ENCODE peak calls at places on chromosomes 12 and 14, in nine cellular contexts. Z, F, G, N, Q, B, C, L and Y are unnamed samples.

GRCh38 chr14:51442513-51443175 is 202.6 kb downstream of the TMX1 start:
- DNase-seq in L (peak), Z (peak), B (peak), N (peak), C (peak), F (no peak), Q (peak), G (no peak), Y (peak)

GRCh38 chr12:10243803-10244520 is 31.3 kb downstream of the GABARAPL1 start:
- DNase-seq in F (no peak), Z (no peak), C (no peak), G (no peak), B (no peak), L (no peak), Q (no peak), N (no peak), Y (no peak)

GRCh38 chr14:100781952-100782351 is 44.0 kb upstream of the MEG3 start:
- DNase-seq in G (peak), F (no peak), Z (no peak), C (no peak), Q (no peak), B (no peak), N (no peak), L (no peak), Y (no peak)

GRCh38 chr12:203462-204260 is 10.3 kb downstream of the SLC6A12 start:
- DNase-seq in G (peak), Q (no peak), F (no peak), B (no peak), C (no peak), N (peak), L (no peak), Z (no peak), Y (no peak)

GRCh38 chr12:111842556-111843396 is 748 bp downstream of the MAPKAPK5 start:
- DNase-seq in B (peak), F (no peak), G (no peak), L (peak), Q (no peak), C (peak), N (peak), Z (no peak), Y (no peak)

GRCh38 chr12:127162902-127163301 is 1104.1 kb upstream of the TMEM132C start:
- DNase-seq in F (no peak), L (peak), Z (no peak), Q (peak), N (peak), B (peak), C (peak), G (no peak), Y (peak)

GRCh38 chr12:101608301-101609133 is 13.7 kb downstream of the MYBPC1 start:
- DNase-seq in G (peak), N (no peak), F (peak), C (peak), L (no peak), Z (no peak), Q (no peak), B (no peak), Y (no peak)

GRCh38 chr12:95790025-95790911 is at the start of gene NTN4:
- DNase-seq in L (peak), F (peak), C (peak), Q (peak), N (peak), G (peak), B (peak), Z (no peak), Y (peak)

GRCh38 chr14:50082784-50083466 is 33.4 kb downstream of the VCPKMT start:
- DNase-seq in F (no peak), Z (peak), B (no peak), N (no peak), C (peak), L (peak), Q (peak), G (no peak), Y (no peak)

GRCh38 chr12:77686760-77687159 is 143.9 kb upstream of the NAV3 start:
- DNase-seq in Z (peak), L (peak), B (no peak), N (peak), C (no peak), G (no peak), F (no peak), Q (peak), Y (no peak)

GRCh38 chr12:53948650-53949593 is 5.8 kb upstream of the HOXC12 start:
- DNase-seq in F (no peak), Q (no peak), B (no peak), N (no peak), Z (no peak), L (no peak), G (no peak), C (no peak), Y (no peak)
- TF ChIP-seq CTCF in F (no peak), Q (no peak), B (no peak), N (no peak), Z (no peak), L (no peak), G (no peak), C (no peak), Y (peak)

GRCh38 chr14:104940526-104941150 is 16.0 kb downstream of the PLD4 start:
- DNase-seq in C (no peak), F (no peak), L (no peak), Z (no peak), G (no peak), N (peak), B (no peak), Q (peak), Y (no peak)
- TF ChIP-seq CTCF in C (no peak), F (no peak), L (no peak), Z (peak), G (no peak), N (peak), B (no peak), Q (peak), Y (peak)

GRCh38 chr12:122159879-122160278 is 14.1 kb downstream of the IL31 start:
- DNase-seq in Z (no peak), F (no peak), Q (no peak), L (no peak), N (no peak), G (no peak), B (no peak), C (no peak), Y (no peak)
- TF ChIP-seq CTCF in Z (no peak), F (no peak), Q (no peak), L (peak), N (no peak), G (no peak), B (no peak), C (no peak), Y (peak)

GRCh38 chr12:47811070-47811391 is 8.7 kb downstream of the HDAC7 start:
- DNase-seq in Z (no peak), F (no peak), L (no peak), Q (no peak), B (no peak), N (no peak), C (no peak), G (no peak), Y (no peak)

GRCh38 chr12:47808049-47808448 is 11.7 kb downstream of the HDAC7 start:
- DNase-seq in N (no peak), G (no peak), Q (peak), L (peak), Z (no peak), C (no peak), F (peak), B (no peak), Y (peak)

GRCh38 chr12:47811581-47812484 is 7.9 kb downstream of the HDAC7 start:
- DNase-seq in B (no peak), Q (peak), C (peak), G (no peak), F (no peak), L (peak), Z (no peak), N (peak), Y (peak)

GRCh38 chr12:47807338-47807737 is 12.4 kb downstream of the HDAC7 start:
- DNase-seq in F (no peak), Q (no peak), G (no peak), N (no peak), Z (no peak), C (no peak), B (no peak), L (no peak), Y (no peak)

GRCh38 chr12:47808574-47809380 is 10.9 kb downstream of the HDAC7 start:
- DNase-seq in Q (peak), N (no peak), L (peak), F (no peak), Z (no peak), C (peak), G (no peak), B (no peak), Y (peak)
- TF ChIP-seq CTCF in Q (peak), N (peak), L (peak), F (no peak), Z (no peak), C (peak), G (no peak), B (no peak), Y (peak)

GRCh38 chr14:92511472-92512247 is 1.9 kb upstream of the RIN3 start:
- DNase-seq in G (no peak), B (peak), Q (peak), F (peak), N (peak), C (peak), L (peak), Z (peak), Y (peak)

GRCh38 chr14:92513966-92514843 is 624 bp downstream of the RIN3 start:
- DNase-seq in L (peak), Z (no peak), Q (peak), G (no peak), N (peak), F (no peak), C (peak), B (peak), Y (no peak)

GRCh38 chr14:92513204-92513965 is at the start of gene RIN3:
- DNase-seq in F (peak), L (peak), Z (peak), N (peak), Q (peak), C (peak), B (peak), G (peak), Y (peak)

GRCh38 chr14:92512807-92513203 is 776 bp upstream of the RIN3 start:
- DNase-seq in B (no peak), Q (no peak), F (no peak), G (no peak), L (no peak), Z (no peak), N (no peak), C (no peak), Y (no peak)

DNA sequence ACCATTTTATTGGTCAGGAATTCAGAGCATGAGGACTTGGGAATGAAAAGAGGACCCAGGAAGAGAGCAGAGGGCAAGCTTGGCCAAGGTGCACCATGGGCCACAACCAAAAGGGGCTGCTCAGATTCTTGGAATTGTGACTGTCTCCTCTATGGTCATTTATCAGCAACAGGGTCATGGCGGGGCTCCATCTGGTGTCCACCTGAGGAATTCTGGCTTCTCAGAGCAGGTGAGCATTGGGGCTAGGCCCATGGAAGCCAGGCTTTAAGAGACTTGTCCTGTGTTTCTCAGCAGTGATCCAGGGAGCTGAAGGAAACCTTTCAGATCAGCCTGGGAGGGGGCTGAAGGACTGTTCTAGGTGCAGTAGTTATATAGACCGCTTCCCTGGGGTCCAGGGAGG is 2.6 kb upstream of the RIN3 start:
- DNase-seq in F (no peak), C (no peak), N (no peak), L (no peak), B (peak), Q (no peak), G (no peak), Z (no peak), Y (no peak)
- TF ChIP-seq CTCF in F (no peak), C (no peak), N (no peak), L (no peak), B (no peak), Q (no peak), G (no peak), Z (no peak), Y (peak)

DNA sequence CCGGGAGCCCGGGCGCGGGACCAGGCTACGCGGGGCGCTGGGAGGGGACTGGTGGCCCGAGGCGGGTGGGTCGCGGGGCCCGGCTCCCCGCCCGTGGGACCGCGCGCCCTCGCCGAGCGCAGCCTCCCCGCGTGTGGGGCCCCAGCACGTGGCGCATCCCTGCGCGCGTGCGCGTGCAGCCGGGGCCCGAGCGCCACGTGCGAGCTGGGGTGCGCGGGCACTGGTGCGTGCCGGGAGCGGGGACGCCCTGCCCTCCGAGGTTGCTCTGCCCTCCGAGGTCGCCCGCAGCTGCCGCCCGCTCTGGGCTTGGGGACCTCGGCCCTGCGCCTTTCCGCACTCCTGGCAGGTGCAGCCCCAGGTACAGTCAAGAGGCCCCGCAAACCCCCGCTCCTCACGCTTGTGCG is 365 bp upstream of the CCDC88C start:
- DNase-seq in G (no peak), Z (no peak), L (no peak), N (peak), C (peak), F (no peak), Q (no peak), B (peak), Y (no peak)
- TF ChIP-seq CTCF in G (no peak), Z (no peak), L (no peak), N (no peak), C (no peak), F (no peak), Q (no peak), B (no peak), Y (no peak)

GRCh38 chr12:71567562-71567961 is 96.1 kb downstream of the ZFC3H1 start:
- DNase-seq in L (no peak), Q (no peak), N (no peak), C (peak), B (no peak), F (no peak), Z (no peak), G (no peak), Y (peak)
- TF ChIP-seq CTCF in L (no peak), Q (no peak), N (no peak), C (peak), B (no peak), F (no peak), Z (no peak), G (no peak), Y (no peak)

DNA sequence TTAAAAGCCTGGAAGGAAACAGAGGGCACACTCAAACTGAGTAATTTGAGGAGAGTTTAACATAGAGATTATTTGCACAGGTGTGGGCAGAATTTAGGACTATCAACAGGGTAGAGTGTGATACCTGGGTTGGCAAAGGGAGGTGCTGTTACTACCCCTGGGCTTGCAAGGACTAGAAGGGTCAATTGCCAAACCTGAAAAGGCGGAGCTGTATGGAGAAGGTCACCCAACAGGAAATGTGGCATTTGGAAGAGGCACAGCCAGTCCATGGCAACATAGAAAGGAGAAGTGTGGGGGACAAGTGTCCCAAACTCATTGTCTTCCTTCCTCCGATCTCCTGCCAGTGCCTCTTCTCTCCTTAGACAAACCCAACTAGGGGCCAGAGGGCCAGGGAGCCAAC is 21.6 kb upstream of the MED13L start:
- DNase-seq in Z (no peak), G (no peak), Q (no peak), F (no peak), L (no peak), B (no peak), C (peak), N (no peak), Y (no peak)
- TF ChIP-seq CTCF in Z (no peak), G (no peak), Q (no peak), F (no peak), L (no peak), B (no peak), C (no peak), N (no peak), Y (no peak)

DNA sequence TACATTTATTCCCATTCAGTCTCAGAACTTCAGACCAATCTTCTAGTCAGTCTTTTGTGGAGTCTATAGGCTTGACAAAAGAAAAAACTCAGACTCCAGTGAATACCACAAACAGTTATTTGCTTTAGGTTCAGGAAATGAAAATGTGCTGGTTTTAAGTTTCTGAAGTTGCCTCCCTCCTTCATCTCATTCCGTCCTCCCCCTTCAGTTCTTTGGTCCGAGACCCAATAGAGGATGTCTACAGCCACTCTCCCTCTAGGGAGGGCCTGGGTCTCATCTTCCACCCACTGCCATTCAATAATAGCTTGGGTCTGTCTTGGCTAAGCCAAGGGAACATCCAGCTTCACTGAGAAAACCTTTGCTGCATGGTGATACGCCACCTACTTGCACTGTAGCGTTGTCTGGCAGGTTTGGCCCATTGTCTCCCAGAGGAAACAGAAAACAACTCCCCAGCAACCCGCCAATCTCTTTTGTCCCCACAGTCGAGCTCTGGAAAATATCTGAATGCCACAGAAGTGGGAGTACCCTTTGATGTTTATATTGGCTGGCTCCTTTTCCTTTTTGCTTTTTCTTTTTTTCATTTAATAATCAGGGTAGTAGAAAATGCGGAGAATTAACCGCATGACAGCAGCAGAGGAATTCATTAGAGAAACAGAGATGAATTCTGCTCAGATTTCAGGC is 380.0 kb downstream of the RAD51B start:
- DNase-seq in N (peak), Z (no peak), G (no peak), B (no peak), F (no peak), L (peak), C (peak), Q (no peak), Y (no peak)
- TF ChIP-seq CTCF in N (peak), Z (no peak), G (no peak), B (no peak), F (no peak), L (peak), C (peak), Q (no peak), Y (no peak)

DNA sequence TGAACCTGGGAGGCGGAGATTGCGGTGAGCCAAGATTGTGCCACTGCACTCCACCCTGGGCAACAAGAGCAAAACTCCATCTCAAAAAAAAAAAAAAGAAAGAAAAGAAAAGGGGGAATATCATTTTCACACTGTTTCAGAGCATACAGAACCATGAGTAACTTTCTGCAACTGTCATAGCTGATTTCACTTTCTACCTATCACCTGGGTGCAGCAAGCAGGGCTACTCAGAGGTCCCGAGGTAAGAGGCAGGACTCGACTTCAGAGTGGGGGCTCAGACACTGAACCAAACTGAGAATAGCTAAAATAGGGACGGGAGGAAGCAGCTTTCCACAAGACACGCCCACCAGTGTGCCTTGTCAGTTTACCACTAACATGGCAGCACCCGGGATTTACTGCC is 29.8 kb downstream of the OR10P1 start:
- DNase-seq in G (no peak), F (no peak), Z (no peak), B (no peak), C (no peak), Q (no peak), N (no peak), L (no peak), Y (no peak)
- TF ChIP-seq CTCF in G (no peak), F (no peak), Z (no peak), B (no peak), C (no peak), Q (no peak), N (no peak), L (no peak), Y (no peak)